ENCODE peak calls at places on chromosomes 2 and 18, in eight cellular contexts. C is CD8-positive, alpha-beta memory T cell; O is CD8-positive, alpha-beta T cell; D is fibroblast of pulmonary artery; R is pancreas; V is GM12864; X is WERI-Rb-1; Y is AG04450. B is an unnamed sample.

GRCh38 chr2:170878061-170878460 is 51.0 kb upstream of the GORASP2 start:
- DNase-seq in R (no peak), V (no peak), Y (no peak), X (no peak), C (no peak), O (no peak), D (no peak), B (no peak)

GRCh38 chr2:242056785-242057184 is 187.3 kb downstream of the RTP5 start:
- DNase-seq in V (no peak), R (no peak), Y (no peak), C (no peak), D (no peak), X (no peak), O (no peak), B (peak; percentile 54)

GRCh38 chr2:72292433-72292832 is 144.8 kb upstream of the CYP26B1 start:
- DNase-seq in V (no peak), O (no peak), C (no peak), Y (no peak), R (no peak), X (no peak), D (peak; percentile 80), B (no peak)

GRCh38 chr2:231922311-231922710 is 3.9 kb downstream of the NPPC start:
- DNase-seq in X (no peak), V (no peak), C (no peak), Y (no peak), R (no peak), O (no peak), D (no peak), B (no peak)

GRCh38 chr18:5073026-5073944 is 123.8 kb downstream of the AKAIN1 start:
- DNase-seq in X (peak; percentile 36), D (peak; percentile 51), O (no peak), V (no peak), R (no peak), Y (no peak), C (no peak), B (no peak)

GRCh38 chr2:190786404-190787166 is 94.0 kb upstream of the GLS start:
- DNase-seq in R (peak; percentile 13), Y (no peak), D (no peak), C (no peak), V (no peak), X (no peak), O (no peak), B (no peak)

GRCh38 chr2:205734436-205734835 is 52.1 kb downstream of the NRP2 start:
- DNase-seq in Y (peak; percentile 70), V (no peak), D (peak; percentile 94), X (peak; percentile 59), C (no peak), R (no peak), O (no peak), B (no peak)

GRCh38 chr18:42107287-42108045 is 152.4 kb downstream of the PIK3C3 start:
- DNase-seq in V (no peak), X (peak; percentile 31), C (no peak), R (no peak), D (no peak), Y (no peak), O (no peak), B (no peak)

GRCh38 chr2:8535821-8536685 is 145.8 kb upstream of the ID2 start:
- DNase-seq in V (no peak), C (no peak), Y (no peak), D (peak; percentile 15), R (no peak), O (no peak), X (no peak), B (no peak)

GRCh38 chr18:35528749-35529274 is 31.1 kb upstream of the INO80C start:
- DNase-seq in X (no peak), D (no peak), O (no peak), Y (no peak), R (no peak), C (no peak), V (no peak), B (no peak)

GRCh38 chr2:2840101-2840531 is 509.0 kb upstream of the MYT1L start:
- DNase-seq in D (no peak), R (no peak), O (no peak), X (no peak), Y (no peak), C (no peak), V (no peak), B (peak; percentile 65)

GRCh38 chr18:76495435-76496199 is 575 bp upstream of the ZNF516 start:
- DNase-seq in C (no peak), O (peak; percentile 34), V (no peak), X (peak; percentile 59), R (peak; percentile 27), D (peak; percentile 60), Y (no peak), B (peak; percentile 91)

GRCh38 chr2:101516833-101517690 is 42.1 kb upstream of the RFX8 start:
- DNase-seq in R (no peak), V (no peak), D (peak; percentile 92), O (no peak), Y (no peak), C (no peak), X (no peak), B (no peak)

GRCh38 chr2:230019742-230020141 is 49.0 kb downstream of the SLC16A14 start:
- DNase-seq in Y (no peak), R (no peak), C (no peak), D (no peak), V (no peak), O (no peak), X (no peak), B (no peak)

GRCh38 chr18:45690975-45691815 is 32.8 kb upstream of the SLC14A1 start:
- DNase-seq in O (peak; percentile 82), C (peak; percentile 64), R (peak; percentile 46), V (no peak), Y (peak; percentile 60), D (peak; percentile 85), X (peak; percentile 75), B (peak; percentile 66)

GRCh38 chr18:9775172-9775571 is 67.1 kb downstream of the RAB31 start:
- DNase-seq in C (no peak), D (no peak), R (no peak), O (no peak), X (no peak), V (no peak), Y (no peak), B (peak; percentile 43)

GRCh38 chr18:37537868-37538525 is 27.6 kb downstream of the CELF4 start:
- DNase-seq in V (no peak), X (peak; percentile 84), D (peak; percentile 71), R (peak; percentile 45), O (peak; percentile 7), C (no peak), Y (peak; percentile 13), B (peak; percentile 91)

GRCh38 chr2:194104687-194105086 is 1552.3 kb upstream of the SLC39A10 start:
- DNase-seq in V (peak; percentile 82), O (no peak), Y (no peak), C (no peak), D (peak; percentile 17), X (no peak), R (no peak), B (no peak)

GRCh38 chr2:177285892-177286715 is 21.6 kb upstream of the NFE2L2 start:
- DNase-seq in V (no peak), R (no peak), Y (no peak), C (no peak), O (no peak), X (no peak), D (no peak), B (no peak)

GRCh38 chr2:185567196-185567595 is 171.4 kb upstream of the FSIP2 start:
- DNase-seq in V (no peak), X (no peak), O (no peak), D (no peak), R (no peak), Y (no peak), C (no peak), B (no peak)

GRCh38 chr2:12045864-12046291 is 299.4 kb downstream of the LPIN1 start:
- DNase-seq in X (no peak), O (no peak), C (no peak), V (peak; percentile 69), R (no peak), D (no peak), Y (no peak), B (no peak)
- H3K4me3 ChIP-seq in X (no peak overlapping the region), O (no peak overlapping the region), C (no peak overlapping the region), V (peak overlapping the region; percentile 20), R (no peak overlapping the region), D (no peak overlapping the region), Y (no peak overlapping the region), B (no peak overlapping the region)

DNA sequence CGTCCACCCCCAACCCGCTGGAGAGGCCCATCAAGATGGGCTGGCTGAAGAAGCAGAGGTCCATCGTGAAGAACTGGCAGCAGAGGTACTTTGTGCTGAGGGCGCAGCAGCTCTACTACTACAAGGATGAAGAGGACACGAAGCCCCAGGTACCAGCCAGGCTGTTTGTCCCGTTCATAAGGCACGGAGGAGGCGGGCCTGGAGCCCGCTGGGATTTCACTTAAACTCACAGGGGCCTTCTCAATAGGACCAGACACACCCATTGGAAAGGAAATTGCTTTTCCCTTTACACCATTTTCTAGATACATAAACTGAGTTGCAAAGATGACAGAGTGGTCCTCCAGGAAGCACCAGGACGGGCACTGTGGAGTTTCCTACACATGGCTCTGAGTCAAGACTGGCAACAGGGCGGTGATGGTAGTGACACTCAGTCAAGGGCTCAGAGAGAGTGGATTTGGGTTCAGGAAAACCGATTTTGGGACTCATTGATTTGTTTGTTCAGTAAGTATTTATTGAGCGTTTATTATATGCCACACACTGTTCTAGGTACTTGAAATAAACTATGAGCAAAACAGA is 40.7 kb downstream of the ARHGAP25 start:
- DNase-seq in X (no peak), C (no peak), Y (no peak), O (no peak), V (no peak), R (no peak), D (no peak), B (no peak)
- H3K4me3 ChIP-seq in X (no peak overlapping the region), C (peak overlapping the region; percentile 65), Y (no peak overlapping the region), O (peak overlapping the region; percentile 61), V (peak overlapping the region; percentile 40), R (peak overlapping the region; percentile 26), D (peak overlapping the region; percentile 31), B (peak overlapping the region; percentile 15)

GRCh38 chr2:144517825-144518699 is 1.9 kb downstream of the ZEB2 start:
- DNase-seq in V (no peak), C (no peak), R (no peak), D (no peak), X (peak; percentile 46), O (no peak), Y (no peak), B (no peak)

GRCh38 chr2:144516417-144516980 is 3.4 kb downstream of the ZEB2 start:
- DNase-seq in V (no peak), R (no peak), D (no peak), O (no peak), X (no peak), Y (no peak), C (no peak), B (peak; percentile 86)

GRCh38 chr2:144515694-144516416 is 4.1 kb downstream of the ZEB2 start:
- DNase-seq in V (no peak), C (peak; percentile 37), X (no peak), R (no peak), O (peak; percentile 43), Y (no peak), D (peak; percentile 82), B (peak; percentile 88)

GRCh38 chr2:144518744-144519596 is 949 bp downstream of the ZEB2 start:
- DNase-seq in X (no peak), D (no peak), O (no peak), V (peak; percentile 27), R (no peak), C (no peak), Y (no peak), B (no peak)

GRCh38 chr2:144516981-144517824 is 2.7 kb downstream of the ZEB2 start:
- DNase-seq in O (peak; percentile 55), R (no peak), V (peak; percentile 24), D (peak; percentile 96), X (peak; percentile 41), C (peak; percentile 48), Y (peak; percentile 87), B (no peak)
- H3K4me3 ChIP-seq in O (peak overlapping the region; percentile 69), R (peak overlapping the region; percentile 60), V (peak overlapping the region; percentile 65), D (peak overlapping the region; percentile 86), X (peak overlapping the region; percentile 93), C (peak overlapping the region; percentile 70), Y (peak overlapping the region; percentile 82), B (peak overlapping the region; percentile 73)

GRCh38 chr2:43134571-43134889 is 91.9 kb downstream of the ZFP36L2 start:
- DNase-seq in R (no peak), D (no peak), Y (no peak), O (no peak), X (no peak), C (no peak), V (no peak), B (no peak)
- H3K4me3 ChIP-seq in R (no peak overlapping the region), D (no peak overlapping the region), Y (no peak overlapping the region), O (no peak overlapping the region), X (no peak overlapping the region), C (peak overlapping the region; percentile 28), V (no peak overlapping the region), B (no peak overlapping the region)

B was measured in lower leg skin.